ENCODE peak calls at places on chromosomes 7 and 10, in eight cellular contexts. One of them, this sample, is unnamed.

GRCh38 chr7:90433221-90433620 is 30.0 kb downstream of the CLDN12 start:
- DNase-seq in epithelial cell of esophagus: peak
- DNase-seq in astrocyte of the spinal cord: no peak
- DNase-seq in Peyer's patch: no peak
- DNase-seq in sigmoid colon: no peak
- DNase-seq in Karpas-422: no peak
- DNase-seq in foreskin fibroblast: no peak
- DNase-seq in WERI-Rb-1: no peak
- DNase-seq in this sample: peak

GRCh38 chr7:13421779-13422178 is 567.7 kb downstream of the ETV1 start:
- DNase-seq in foreskin fibroblast: no peak
- DNase-seq in WERI-Rb-1: no peak
- DNase-seq in sigmoid colon: no peak
- DNase-seq in astrocyte of the spinal cord: no peak
- DNase-seq in Peyer's patch: no peak
- DNase-seq in Karpas-422: no peak
- DNase-seq in epithelial cell of esophagus: no peak
- DNase-seq in this sample: no peak

GRCh38 chr7:131325179-131325840 is 2.4 kb upstream of the MKLN1 start:
- DNase-seq in Karpas-422: peak
- DNase-seq in foreskin fibroblast: peak
- DNase-seq in Peyer's patch: no peak
- DNase-seq in sigmoid colon: no peak
- DNase-seq in astrocyte of the spinal cord: no peak
- DNase-seq in WERI-Rb-1: no peak
- DNase-seq in epithelial cell of esophagus: no peak
- DNase-seq in this sample: no peak

GRCh38 chr10:12504176-12504575 is 154.8 kb downstream of the CAMK1D start:
- DNase-seq in astrocyte of the spinal cord: no peak
- DNase-seq in WERI-Rb-1: no peak
- DNase-seq in epithelial cell of esophagus: no peak
- DNase-seq in foreskin fibroblast: no peak
- DNase-seq in sigmoid colon: no peak
- DNase-seq in Karpas-422: no peak
- DNase-seq in Peyer's patch: peak
- DNase-seq in this sample: no peak

GRCh38 chr7:30988346-30989005 is 24.7 kb downstream of the GHRHR start:
- DNase-seq in Karpas-422: no peak
- DNase-seq in foreskin fibroblast: peak
- DNase-seq in epithelial cell of esophagus: peak
- DNase-seq in WERI-Rb-1: peak
- DNase-seq in astrocyte of the spinal cord: no peak
- DNase-seq in Peyer's patch: no peak
- DNase-seq in sigmoid colon: peak
- DNase-seq in this sample: no peak

GRCh38 chr10:94456942-94457341 is 54.6 kb downstream of the TBC1D12 start:
- DNase-seq in WERI-Rb-1: no peak
- DNase-seq in astrocyte of the spinal cord: no peak
- DNase-seq in epithelial cell of esophagus: no peak
- DNase-seq in sigmoid colon: no peak
- DNase-seq in Peyer's patch: no peak
- DNase-seq in foreskin fibroblast: no peak
- DNase-seq in Karpas-422: no peak
- DNase-seq in this sample: no peak

GRCh38 chr7:127938588-127938987 is 92.6 kb downstream of the LRRC4 start:
- DNase-seq in epithelial cell of esophagus: peak
- DNase-seq in Peyer's patch: no peak
- DNase-seq in Karpas-422: no peak
- DNase-seq in sigmoid colon: no peak
- DNase-seq in WERI-Rb-1: no peak
- DNase-seq in foreskin fibroblast: peak
- DNase-seq in astrocyte of the spinal cord: peak
- DNase-seq in this sample: peak

GRCh38 chr10:95866448-95866842 is 41.3 kb upstream of the CC2D2B start:
- DNase-seq in WERI-Rb-1: no peak
- DNase-seq in epithelial cell of esophagus: no peak
- DNase-seq in sigmoid colon: no peak
- DNase-seq in Karpas-422: no peak
- DNase-seq in astrocyte of the spinal cord: no peak
- DNase-seq in foreskin fibroblast: no peak
- DNase-seq in Peyer's patch: no peak
- DNase-seq in this sample: no peak

GRCh38 chr7:51090411-51090810 is 226.2 kb downstream of the COBL start:
- DNase-seq in Karpas-422: no peak
- DNase-seq in sigmoid colon: no peak
- DNase-seq in astrocyte of the spinal cord: no peak
- DNase-seq in WERI-Rb-1: no peak
- DNase-seq in foreskin fibroblast: no peak
- DNase-seq in epithelial cell of esophagus: no peak
- DNase-seq in Peyer's patch: no peak
- DNase-seq in this sample: no peak

GRCh38 chr10:9301148-9301547 is 1246.7 kb downstream of the GATA3 start:
- DNase-seq in epithelial cell of esophagus: peak
- DNase-seq in Karpas-422: no peak
- DNase-seq in foreskin fibroblast: peak
- DNase-seq in sigmoid colon: no peak
- DNase-seq in astrocyte of the spinal cord: peak
- DNase-seq in WERI-Rb-1: no peak
- DNase-seq in Peyer's patch: no peak
- DNase-seq in this sample: peak

GRCh38 chr7:89623018-89623672 is 531.1 kb upstream of the STEAP1 start:
- DNase-seq in sigmoid colon: no peak
- DNase-seq in epithelial cell of esophagus: peak
- DNase-seq in Peyer's patch: no peak
- DNase-seq in astrocyte of the spinal cord: peak
- DNase-seq in WERI-Rb-1: peak
- DNase-seq in Karpas-422: peak
- DNase-seq in foreskin fibroblast: peak
- DNase-seq in this sample: peak

GRCh38 chr10:33675235-33675634 is 340.8 kb upstream of the NRP1 start:
- DNase-seq in foreskin fibroblast: peak
- DNase-seq in WERI-Rb-1: no peak
- DNase-seq in epithelial cell of esophagus: peak
- DNase-seq in Peyer's patch: no peak
- DNase-seq in Karpas-422: no peak
- DNase-seq in sigmoid colon: no peak
- DNase-seq in astrocyte of the spinal cord: peak
- DNase-seq in this sample: peak

DNA sequence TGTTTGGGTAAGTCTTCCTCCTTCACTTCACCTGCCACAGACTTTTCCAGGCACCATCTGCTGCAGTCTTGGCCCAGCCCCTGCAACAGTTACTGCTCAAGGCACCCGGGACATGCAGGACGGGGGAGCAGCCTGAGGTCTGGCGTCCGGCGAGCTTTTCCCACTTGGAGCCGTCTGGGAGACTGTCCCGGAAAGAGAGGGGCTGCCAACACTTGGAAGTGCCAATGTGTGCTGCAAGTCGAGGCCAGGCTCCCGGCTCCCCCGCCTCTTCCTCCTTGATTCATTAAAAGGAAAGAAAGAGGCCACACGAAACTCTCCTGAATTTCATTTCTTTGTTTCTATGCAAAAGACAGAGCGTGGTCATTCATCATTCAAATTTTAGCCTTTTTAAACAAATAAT is 13.8 kb downstream of the HTRA1 start:
- DNase-seq in Karpas-422: no peak
- DNase-seq in epithelial cell of esophagus: peak
- DNase-seq in astrocyte of the spinal cord: no peak
- DNase-seq in foreskin fibroblast: no peak
- DNase-seq in WERI-Rb-1: peak
- DNase-seq in sigmoid colon: peak
- DNase-seq in Peyer's patch: no peak
- DNase-seq in this sample: no peak
- H3K4me3 ChIP-seq in Karpas-422: no peak
- H3K4me3 ChIP-seq in epithelial cell of esophagus: no peak
- H3K4me3 ChIP-seq in astrocyte of the spinal cord: no peak
- H3K4me3 ChIP-seq in foreskin fibroblast: no peak
- H3K4me3 ChIP-seq in WERI-Rb-1: no peak
- H3K4me3 ChIP-seq in sigmoid colon: peak
- H3K4me3 ChIP-seq in Peyer's patch: no peak
- H3K4me3 ChIP-seq in this sample: no peak

GRCh38 chr7:875476-876076 is 778 bp upstream of the GET4 start:
- DNase-seq in WERI-Rb-1: no peak
- DNase-seq in epithelial cell of esophagus: no peak
- DNase-seq in Karpas-422: no peak
- DNase-seq in sigmoid colon: no peak
- DNase-seq in Peyer's patch: no peak
- DNase-seq in astrocyte of the spinal cord: no peak
- DNase-seq in foreskin fibroblast: no peak
- DNase-seq in this sample: no peak
- H3K4me3 ChIP-seq in WERI-Rb-1: no peak
- H3K4me3 ChIP-seq in epithelial cell of esophagus: peak
- H3K4me3 ChIP-seq in Karpas-422: no peak
- H3K4me3 ChIP-seq in sigmoid colon: peak
- H3K4me3 ChIP-seq in Peyer's patch: peak
- H3K4me3 ChIP-seq in astrocyte of the spinal cord: peak
- H3K4me3 ChIP-seq in foreskin fibroblast: peak
- H3K4me3 ChIP-seq in this sample: peak

DNA sequence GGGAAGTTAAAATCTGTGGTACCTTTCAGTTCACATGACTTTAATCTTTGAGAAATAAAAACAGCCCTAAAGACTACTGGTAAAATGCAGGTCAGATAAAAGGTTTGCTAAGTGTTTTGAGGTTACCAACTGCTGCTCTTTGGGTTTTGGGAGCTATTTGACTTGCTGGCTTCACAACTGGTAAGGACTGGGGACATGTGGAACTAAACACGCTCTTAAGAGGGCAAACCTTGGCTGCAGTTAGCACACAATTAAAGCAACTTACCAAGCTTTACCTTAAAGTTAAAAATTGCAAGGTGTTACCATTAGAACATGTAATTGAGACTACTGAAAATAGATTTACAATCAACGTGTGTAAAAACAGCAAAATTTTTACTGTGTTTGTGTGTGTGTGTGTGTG is 220.2 kb downstream of the PHF14 start:
- DNase-seq in Peyer's patch: no peak
- DNase-seq in sigmoid colon: no peak
- DNase-seq in WERI-Rb-1: no peak
- DNase-seq in astrocyte of the spinal cord: no peak
- DNase-seq in foreskin fibroblast: no peak
- DNase-seq in Karpas-422: no peak
- DNase-seq in epithelial cell of esophagus: no peak
- DNase-seq in this sample: no peak
- H3K4me3 ChIP-seq in Peyer's patch: no peak
- H3K4me3 ChIP-seq in sigmoid colon: no peak
- H3K4me3 ChIP-seq in WERI-Rb-1: no peak
- H3K4me3 ChIP-seq in astrocyte of the spinal cord: no peak
- H3K4me3 ChIP-seq in foreskin fibroblast: no peak
- H3K4me3 ChIP-seq in Karpas-422: no peak
- H3K4me3 ChIP-seq in epithelial cell of esophagus: no peak
- H3K4me3 ChIP-seq in this sample: no peak

GRCh38 chr7:155377837-155378579 is 79.9 kb upstream of the EN2 start:
- DNase-seq in astrocyte of the spinal cord: peak
- DNase-seq in Peyer's patch: no peak
- DNase-seq in epithelial cell of esophagus: peak
- DNase-seq in Karpas-422: no peak
- DNase-seq in sigmoid colon: no peak
- DNase-seq in WERI-Rb-1: peak
- DNase-seq in foreskin fibroblast: peak
- DNase-seq in this sample: no peak
- H3K4me3 ChIP-seq in astrocyte of the spinal cord: no peak
- H3K4me3 ChIP-seq in Peyer's patch: no peak
- H3K4me3 ChIP-seq in epithelial cell of esophagus: no peak
- H3K4me3 ChIP-seq in Karpas-422: no peak
- H3K4me3 ChIP-seq in sigmoid colon: peak
- H3K4me3 ChIP-seq in WERI-Rb-1: no peak
- H3K4me3 ChIP-seq in foreskin fibroblast: no peak
- H3K4me3 ChIP-seq in this sample: no peak

DNA sequence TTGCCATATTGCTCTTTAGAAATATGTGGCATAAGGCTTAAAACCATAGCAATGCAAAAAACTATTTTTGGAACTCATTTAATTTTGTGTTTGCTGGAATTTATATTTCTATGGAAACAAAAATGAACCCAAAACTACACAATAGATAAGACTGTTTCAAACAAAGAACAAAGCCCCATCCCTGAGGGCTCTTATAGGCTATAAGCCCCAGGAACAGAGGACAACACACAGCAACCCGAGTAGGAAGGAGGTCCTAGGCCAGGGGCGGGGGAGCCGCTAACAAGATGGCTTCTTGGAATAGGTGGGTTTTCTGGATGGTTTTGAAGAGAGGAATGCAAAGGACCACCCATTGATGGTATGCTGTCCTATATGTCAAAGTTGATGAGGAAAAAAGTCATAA is 8.6 kb downstream of the COL28A1 start:
- DNase-seq in Peyer's patch: no peak
- DNase-seq in Karpas-422: no peak
- DNase-seq in astrocyte of the spinal cord: no peak
- DNase-seq in epithelial cell of esophagus: no peak
- DNase-seq in WERI-Rb-1: no peak
- DNase-seq in foreskin fibroblast: no peak
- DNase-seq in sigmoid colon: no peak
- DNase-seq in this sample: no peak
- H3K4me3 ChIP-seq in Peyer's patch: no peak
- H3K4me3 ChIP-seq in Karpas-422: no peak
- H3K4me3 ChIP-seq in astrocyte of the spinal cord: no peak
- H3K4me3 ChIP-seq in epithelial cell of esophagus: no peak
- H3K4me3 ChIP-seq in WERI-Rb-1: no peak
- H3K4me3 ChIP-seq in foreskin fibroblast: no peak
- H3K4me3 ChIP-seq in sigmoid colon: no peak
- H3K4me3 ChIP-seq in this sample: no peak

DNA sequence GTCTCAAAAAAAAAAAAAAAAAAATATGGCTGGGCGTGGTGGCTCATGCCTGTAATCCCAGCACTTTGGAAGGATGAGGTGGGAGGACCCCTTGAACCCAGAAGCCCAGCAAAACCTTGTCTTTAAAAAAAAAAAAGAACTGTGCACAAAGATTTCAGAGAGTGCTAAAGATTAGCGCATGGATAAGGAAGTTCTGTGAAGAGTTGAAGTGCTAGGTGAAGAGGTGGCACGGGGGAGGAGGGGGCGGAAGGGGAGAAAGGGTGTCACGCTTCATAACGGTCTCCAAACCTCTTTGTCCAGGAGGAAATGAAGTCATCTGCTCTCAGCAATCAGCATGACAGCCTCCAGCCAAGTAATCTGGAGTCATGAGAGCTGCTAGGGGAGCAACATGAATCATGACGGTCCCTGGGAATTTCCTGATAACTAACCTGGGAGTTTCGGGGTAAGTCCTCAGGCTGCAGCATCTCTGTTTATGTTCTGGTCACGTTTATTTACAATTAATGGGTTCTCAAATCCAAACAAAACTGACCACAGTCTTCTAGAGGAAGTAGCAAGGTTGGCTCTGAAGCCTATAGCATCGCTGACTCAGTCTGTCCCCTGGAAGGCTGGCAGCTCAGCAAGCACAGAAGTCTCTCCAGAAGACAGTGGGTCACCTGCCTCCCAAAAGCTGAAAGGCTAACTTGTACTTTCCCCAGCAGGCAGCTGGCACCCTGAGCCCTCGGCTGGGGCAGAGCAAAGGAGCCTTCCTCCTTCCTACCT is 1.9 kb upstream of the PLAU start:
- DNase-seq in sigmoid colon: peak
- DNase-seq in WERI-Rb-1: no peak
- DNase-seq in astrocyte of the spinal cord: peak
- DNase-seq in Karpas-422: peak
- DNase-seq in epithelial cell of esophagus: peak
- DNase-seq in foreskin fibroblast: peak
- DNase-seq in Peyer's patch: peak
- DNase-seq in this sample: peak
- H3K4me3 ChIP-seq in sigmoid colon: no peak
- H3K4me3 ChIP-seq in WERI-Rb-1: no peak
- H3K4me3 ChIP-seq in astrocyte of the spinal cord: no peak
- H3K4me3 ChIP-seq in Karpas-422: no peak
- H3K4me3 ChIP-seq in epithelial cell of esophagus: no peak
- H3K4me3 ChIP-seq in foreskin fibroblast: no peak
- H3K4me3 ChIP-seq in Peyer's patch: no peak
- H3K4me3 ChIP-seq in this sample: no peak